ENCODE peak calls at places on chromosomes 5 and 9, in five cellular contexts. T is sigmoid colon, S is NB4, E is prostate gland, Y is suprapubic skin. P is an unnamed sample.

GRCh38 chr5:128649183-128649582 is 111.1 kb upstream of the FBN2 start:
- DNase-seq in T (no peak), S (no peak), E (no peak), Y (no peak), P (no peak)

GRCh38 chr5:50328193-50328729 is 112.8 kb downstream of the EMB start:
- DNase-seq in T (no peak), Y (no peak), S (no peak), E (no peak), P (no peak)

GRCh38 chr5:139282195-139282557 is 11.4 kb upstream of the MATR3 start:
- DNase-seq in S (no peak), E (no peak), Y (no peak), T (no peak), P (no peak)

GRCh38 chr5:11166906-11167305 is 405.9 kb upstream of the DAP start:
- DNase-seq in E (no peak), T (no peak), S (no peak), Y (no peak), P (no peak)

GRCh38 chr9:106111039-106111740 is 416.8 kb downstream of the TMEM38B start:
- DNase-seq in Y (no peak), S (no peak), T (no peak), E (no peak), P (no peak)

GRCh38 chr9:124290053-124290581 is 32.4 kb downstream of the NEK6 start:
- DNase-seq in Y (no peak), S (peak), E (no peak), T (no peak), P (no peak)

GRCh38 chr5:78829811-78830499 is 155.2 kb downstream of the ARSB start:
- DNase-seq in S (no peak), T (peak), Y (no peak), E (no peak), P (no peak)

GRCh38 chr5:141919218-141920129 is 4.2 kb upstream of the DELE1 start:
- DNase-seq in S (no peak), Y (no peak), T (no peak), E (no peak), P (no peak)

GRCh38 chr9:118640836-118641557 is 728.2 kb downstream of the BRINP1 start:
- DNase-seq in Y (no peak), S (no peak), T (no peak), E (no peak), P (no peak)

GRCh38 chr9:2153599-2154217 is 138.6 kb downstream of the SMARCA2 start:
- DNase-seq in S (no peak), E (no peak), Y (no peak), T (no peak), P (no peak)

GRCh38 chr5:142512680-142513042 is 173.2 kb downstream of the FGF1 start:
- DNase-seq in S (no peak), E (no peak), T (no peak), Y (no peak), P (no peak)

GRCh38 chr5:131416729-131417128 is 152.9 kb downstream of the CDC42SE2 start:
- DNase-seq in S (no peak), E (no peak), Y (no peak), T (no peak), P (no peak)

GRCh38 chr5:155430192-155430591 is 416.6 kb downstream of the KIF4B start:
- DNase-seq in S (no peak), T (no peak), Y (no peak), E (no peak), P (no peak)

GRCh38 chr9:78919701-78920100 is 622.8 kb downstream of the PSAT1 start:
- DNase-seq in T (no peak), S (no peak), Y (no peak), E (no peak), P (no peak)

GRCh38 chr9:77953590-77953989 is 78.0 kb downstream of the GNAQ start:
- DNase-seq in T (no peak), S (no peak), E (no peak), Y (no peak), P (no peak)

GRCh38 chr5:57987552-57987951 is 472.3 kb downstream of the PLK2 start:
- DNase-seq in E (no peak), T (no peak), Y (no peak), S (no peak), P (no peak)

GRCh38 chr5:1853531-1853930 is 29.2 kb downstream of the IRX4 start:
- DNase-seq in T (no peak), S (no peak), E (no peak), Y (no peak), P (no peak)

GRCh38 chr5:73218552-73219171 is 45.7 kb downstream of the TMEM174 start:
- DNase-seq in S (peak), Y (no peak), E (no peak), T (no peak), P (no peak)

GRCh38 chr5:10593531-10594181 is 29.8 kb downstream of the ANKRD33B start:
- DNase-seq in T (no peak), S (no peak), Y (no peak), E (no peak), P (no peak)

GRCh38 chr5:150639751-150640150 is 709 bp upstream of the SYNPO start:
- DNase-seq in T (no peak), S (no peak), E (no peak), Y (no peak), P (no peak)

GRCh38 chr5:150639317-150639738 is 1.1 kb upstream of the SYNPO start:
- DNase-seq in T (no peak), Y (no peak), E (no peak), S (no peak), P (no peak)

GRCh38 chr5:150641826-150642566 is 1.5 kb downstream of the SYNPO start:
- DNase-seq in S (no peak), T (no peak), E (no peak), Y (no peak), P (no peak)

GRCh38 chr5:150641006-150641570 is 628 bp downstream of the SYNPO start:
- DNase-seq in Y (no peak), S (peak), T (no peak), E (no peak), P (no peak)

GRCh38 chr5:150640311-150641005 is at the start of gene SYNPO:
- DNase-seq in Y (no peak), E (peak), T (peak), S (peak), P (peak)
- TF ChIP-seq POLR2A in Y (no peak), E (no peak), T (no peak), S (no peak), P (no peak)

DNA sequence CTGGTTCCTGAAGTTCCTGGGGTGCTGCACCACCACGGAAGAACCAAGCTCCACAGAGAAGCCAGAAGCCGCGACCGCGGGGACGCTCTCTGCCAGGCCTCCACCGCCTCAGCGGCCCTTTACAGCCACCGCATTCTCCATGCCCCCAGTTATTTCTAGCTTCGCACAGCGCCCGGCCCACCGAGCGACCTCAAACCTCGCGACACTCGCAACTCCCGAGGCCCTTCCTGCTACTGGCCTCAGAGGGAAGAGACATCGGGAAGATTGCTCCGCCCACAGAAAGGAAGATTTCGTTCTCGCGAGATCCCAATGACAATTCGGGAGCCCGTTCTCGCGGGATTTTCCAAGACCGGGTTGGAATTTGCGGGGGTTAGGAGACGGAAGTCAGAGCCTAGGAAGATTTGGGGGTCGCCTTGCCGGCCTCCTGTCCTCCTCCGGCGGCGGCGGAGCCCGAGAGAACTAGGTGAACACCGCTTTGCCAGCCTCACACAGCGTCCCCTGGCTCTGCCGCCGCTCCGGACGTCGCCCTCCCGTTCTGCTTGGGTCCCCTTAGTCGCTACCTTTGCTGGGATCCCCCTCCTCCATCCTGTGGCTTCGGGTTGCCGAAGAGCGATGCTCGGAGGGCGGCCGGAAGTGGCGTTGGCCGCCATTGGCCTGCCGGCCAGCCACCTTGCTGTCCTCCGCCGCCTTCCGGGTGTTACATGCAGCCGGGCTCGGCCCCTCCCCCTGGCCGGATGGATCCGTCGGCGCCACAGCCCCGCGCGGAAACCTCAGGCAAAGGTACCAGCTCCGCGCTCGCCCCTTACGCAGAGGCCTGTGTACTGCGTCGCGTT is at the start of gene ERCC6L2:
- DNase-seq in Y (peak), S (peak), T (peak), E (peak), P (no peak)
- TF ChIP-seq POLR2A in Y (peak), S (peak), T (peak), E (peak), P (peak)

DNA sequence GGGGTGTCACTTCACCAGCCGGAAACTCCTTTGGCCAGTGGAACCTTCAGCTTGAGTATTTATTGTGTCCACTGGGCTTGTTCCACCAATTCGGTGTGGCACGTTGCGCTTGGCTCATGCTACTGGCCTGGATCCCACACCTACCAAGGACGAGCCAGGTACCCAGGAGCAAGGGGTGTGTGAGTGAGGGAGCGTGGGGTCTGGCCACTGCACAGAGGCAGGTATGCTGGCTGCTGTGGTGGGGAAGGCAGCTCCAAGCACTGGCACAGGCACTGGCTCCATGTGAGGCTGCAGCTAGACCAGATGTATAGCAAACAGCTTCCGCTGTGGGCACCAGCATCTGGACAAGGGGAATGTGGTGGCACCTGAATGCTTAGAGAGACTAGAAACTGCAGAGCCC is 28.1 kb upstream of the CYLC2 start:
- DNase-seq in S (no peak), Y (no peak), T (no peak), E (no peak), P (no peak)
- TF ChIP-seq POLR2A in S (no peak), Y (no peak), T (no peak), E (no peak), P (no peak)

GRCh38 chr9:121324755-121325154 is 45.3 kb downstream of the STOM start:
- DNase-seq in S (no peak), Y (no peak), T (no peak), E (no peak), P (peak)

GRCh38 chr9:121325387-121325786 is 44.7 kb downstream of the STOM start:
- DNase-seq in Y (no peak), E (no peak), T (no peak), S (no peak), P (no peak)

GRCh38 chr9:121324316-121324715 is 45.7 kb downstream of the STOM start:
- DNase-seq in T (peak), S (no peak), E (no peak), Y (no peak), P (no peak)

GRCh38 chr9:121326924-121327613 is 43.0 kb downstream of the STOM start:
- DNase-seq in Y (no peak), S (no peak), T (peak), E (no peak), P (peak)

GRCh38 chr9:121326130-121326838 is 43.8 kb downstream of the STOM start:
- DNase-seq in Y (peak), E (peak), S (no peak), T (peak), P (no peak)
- TF ChIP-seq POLR2A in Y (no peak), E (peak), S (no peak), T (no peak), P (peak)

GRCh38 chr9:122912671-122912963 is 506 bp downstream of the ZBTB6 start:
- DNase-seq in T (no peak), E (no peak), Y (no peak), S (no peak), P (no peak)

DNA sequence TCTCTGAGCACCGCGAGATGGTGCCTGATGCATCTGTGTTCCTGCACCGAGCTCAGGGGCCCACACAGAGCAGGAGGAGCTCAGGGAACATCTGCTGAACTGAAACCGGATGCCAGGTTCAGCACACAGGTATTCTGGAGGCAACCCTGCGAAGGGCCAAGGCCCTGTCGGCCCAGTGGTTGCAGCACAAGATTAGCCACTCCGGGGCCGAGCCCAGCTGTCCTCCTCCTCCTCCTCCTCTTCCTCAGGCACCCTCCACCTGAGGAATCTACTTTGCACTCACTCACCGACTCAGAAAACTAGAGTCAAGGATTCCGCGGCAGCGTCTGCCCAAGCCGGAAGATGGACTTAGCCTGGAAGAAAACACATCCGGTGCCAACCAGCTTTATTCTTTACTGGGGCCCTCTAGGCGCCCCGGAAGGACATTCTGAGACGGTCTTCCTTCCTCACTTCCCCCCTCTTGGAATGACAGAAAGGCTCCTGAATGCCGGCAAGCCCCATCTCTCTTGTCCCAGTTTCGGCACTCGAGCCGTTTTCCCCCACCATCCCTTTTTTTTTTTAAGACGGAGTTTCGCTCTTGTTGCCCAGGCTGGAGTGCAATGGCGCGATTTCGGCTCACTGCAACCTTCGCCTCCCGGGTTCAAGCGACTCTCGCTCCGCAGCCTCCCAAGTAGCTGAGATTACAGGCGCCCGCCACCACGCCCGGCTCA is at the start of gene ZBTB6:
- DNase-seq in S (peak), Y (peak), T (peak), E (peak), P (no peak)
- TF ChIP-seq POLR2A in S (peak), Y (no peak), T (no peak), E (no peak), P (no peak)

DNA sequence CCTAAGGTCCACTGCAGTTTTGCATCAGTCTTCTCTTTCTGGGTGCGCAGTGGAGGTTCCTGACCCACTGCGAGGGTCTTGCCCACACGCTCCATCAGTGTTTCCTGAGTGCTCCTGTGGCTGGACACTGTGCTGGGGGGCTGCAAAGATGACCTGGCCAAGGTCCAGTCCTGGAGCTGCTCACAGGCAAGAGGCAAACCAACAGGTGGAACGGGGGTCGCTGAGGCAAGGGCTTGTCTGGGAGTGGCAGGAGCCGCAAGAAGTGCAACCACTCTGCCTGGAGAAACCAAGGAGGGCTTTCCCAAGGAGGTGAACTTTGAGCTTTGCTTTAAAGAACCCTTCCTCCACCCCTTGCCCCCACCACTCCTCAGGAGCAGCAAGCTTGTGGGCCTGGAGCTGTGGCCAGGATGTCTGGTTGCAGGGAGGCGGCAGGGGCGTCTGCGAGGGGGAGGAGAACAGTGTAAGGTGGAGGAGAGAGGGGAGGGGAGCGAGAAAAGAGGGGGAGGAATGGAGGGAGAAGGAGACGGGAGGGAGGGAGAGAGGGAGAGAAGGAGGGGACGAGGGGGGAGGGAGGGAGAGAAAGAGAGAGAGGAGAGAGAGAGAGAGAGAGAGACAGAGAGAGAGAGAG is 444 bp upstream of the CPLX2 start:
- DNase-seq in T (no peak), E (no peak), Y (no peak), S (no peak), P (no peak)
- TF ChIP-seq POLR2A in T (no peak), E (no peak), Y (no peak), S (no peak), P (no peak)

GRCh38 chr5:14581891-14582796 is 552 bp downstream of the OTULINL start:
- DNase-seq in Y (peak), T (peak), E (peak), S (peak), P (no peak)
- TF ChIP-seq POLR2A in Y (no peak), T (no peak), E (peak), S (no peak), P (no peak)

DNA sequence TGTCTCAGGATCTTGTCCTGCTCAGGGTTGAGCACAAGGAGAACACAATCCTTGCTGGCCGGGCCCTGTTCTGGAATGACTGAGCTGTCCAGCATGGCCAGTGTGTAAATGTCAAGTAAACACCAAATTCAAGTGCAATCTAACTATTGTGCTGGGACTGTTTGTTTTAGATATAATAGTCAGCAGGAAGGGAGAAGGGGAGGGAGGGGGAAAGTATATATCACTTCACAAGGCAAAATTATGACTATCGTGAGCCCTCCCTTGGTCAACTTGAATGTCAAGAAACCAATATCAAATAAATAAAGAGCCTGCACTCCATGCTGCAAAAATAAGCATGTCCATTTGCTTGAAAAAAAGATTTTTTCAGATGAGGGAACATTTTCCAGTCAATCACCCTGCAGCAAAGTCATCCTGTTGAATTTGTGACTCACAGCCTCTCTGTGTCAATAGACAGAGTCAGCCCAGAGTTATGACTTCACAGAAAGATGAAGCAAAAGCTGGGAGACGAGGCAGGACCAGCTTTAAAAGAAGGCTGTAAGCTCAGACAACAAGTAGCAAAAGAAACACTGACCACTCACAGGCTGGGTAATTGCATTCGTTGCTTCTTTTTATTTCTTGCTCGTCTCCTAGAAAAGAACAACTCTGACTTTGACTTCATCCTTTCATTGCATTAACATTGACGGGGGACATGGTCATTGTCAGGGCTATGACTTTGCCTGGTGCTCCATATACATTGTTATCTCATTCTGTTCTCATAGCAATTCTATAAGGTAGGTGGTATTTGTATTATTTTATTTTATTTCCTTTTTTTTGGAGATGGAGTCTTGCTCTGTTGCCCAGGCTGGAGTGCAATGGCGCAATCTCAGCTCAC is 15.3 kb upstream of the KLF4 start:
- DNase-seq in T (no peak), S (peak), E (peak), Y (no peak), P (no peak)
- TF ChIP-seq POLR2A in T (no peak), S (no peak), E (no peak), Y (no peak), P (no peak)

GRCh38 chr9:69421908-69422801 is 97.1 kb downstream of the ENTREP1 start:
- DNase-seq in E (peak), Y (no peak), S (peak), T (peak), P (no peak)
- TF ChIP-seq POLR2A in E (no peak), Y (no peak), S (no peak), T (no peak), P (no peak)

GRCh38 chr5:17256839-17257238 is 39.4 kb downstream of the BASP1 start:
- DNase-seq in E (no peak), S (no peak), T (no peak), Y (no peak), P (no peak)

GRCh38 chr5:17258429-17258828 is 41.0 kb downstream of the BASP1 start:
- DNase-seq in Y (no peak), E (no peak), S (no peak), T (no peak), P (no peak)

GRCh38 chr5:17255471-17256016 is 38.1 kb downstream of the BASP1 start:
- DNase-seq in E (no peak), Y (no peak), S (peak), T (no peak), P (no peak)

GRCh38 chr5:17256171-17256570 is 38.7 kb downstream of the BASP1 start:
- DNase-seq in T (no peak), Y (no peak), S (no peak), E (no peak), P (no peak)

DNA sequence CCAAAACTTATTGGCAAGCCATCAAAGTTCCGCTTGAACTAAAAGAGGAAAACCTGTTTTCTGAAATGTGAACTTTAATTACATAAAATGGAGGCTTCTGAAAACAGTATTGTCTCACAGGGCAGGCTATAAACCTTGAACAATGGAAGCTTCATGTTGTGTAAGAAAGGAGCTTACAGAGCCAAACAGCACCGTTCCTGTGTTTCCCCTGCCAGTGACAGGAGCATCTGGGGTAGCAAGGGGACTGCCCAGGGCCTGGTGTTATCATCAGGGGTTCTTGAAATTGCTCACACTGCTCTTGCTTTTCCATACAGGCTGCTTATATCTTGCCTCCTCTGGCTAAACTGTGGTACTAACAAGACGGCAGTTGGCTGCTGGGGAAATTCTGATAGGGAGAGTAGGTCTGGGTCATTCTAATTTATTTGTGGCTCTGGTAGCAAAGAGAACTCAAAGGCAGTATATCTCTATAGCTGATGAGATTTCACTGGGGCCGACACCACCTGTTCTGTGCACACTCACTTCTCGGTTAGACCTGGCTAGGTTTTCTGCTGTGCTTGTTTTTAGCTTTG is 40.4 kb downstream of the BASP1 start:
- DNase-seq in S (no peak), E (peak), Y (no peak), T (no peak), P (no peak)
- TF ChIP-seq POLR2A in S (no peak), E (no peak), Y (no peak), T (no peak), P (no peak)

P was measured in vagina.